ENCODE peak calls at places on chromosomes 7 and 10, in seven cellular contexts. I, R, B, D, H, F and Z are unnamed samples.

GRCh38 chr7:51235593-51236313 is 80.9 kb downstream of the COBL start:
- DNase-seq in I (no peak), R (no peak), B (no peak), D (no peak), H (no peak), F (no peak), Z (no peak)

GRCh38 chr10:6173203-6173602 is 29.5 kb upstream of the PFKFB3 start:
- DNase-seq in I (no peak), R (no peak), B (peak), D (peak), H (no peak), F (no peak), Z (peak)

GRCh38 chr7:13489386-13489785 is 500.1 kb downstream of the ETV1 start:
- DNase-seq in I (no peak), R (no peak), B (no peak), D (no peak), H (no peak), F (no peak), Z (no peak)

GRCh38 chr7:133504825-133505224 is 251.9 kb downstream of the EXOC4 start:
- DNase-seq in I (no peak), R (no peak), B (no peak), D (no peak), H (no peak), F (no peak), Z (no peak)

GRCh38 chr7:22700559-22701002 is 26.4 kb upstream of the IL6 start:
- DNase-seq in I (no peak), R (no peak), B (no peak), D (no peak), H (no peak), F (no peak), Z (no peak)

GRCh38 chr7:134018321-134018720 is 108.8 kb upstream of the LRGUK start:
- DNase-seq in I (no peak), R (no peak), B (no peak), D (no peak), H (no peak), F (no peak), Z (no peak)

GRCh38 chr7:51005074-51005473 is 222.4 kb upstream of the GRB10 start:
- DNase-seq in I (no peak), R (no peak), B (no peak), D (no peak), H (no peak), F (no peak), Z (no peak)

GRCh38 chr10:93542358-93542791 is 24.1 kb upstream of the FFAR4 start:
- DNase-seq in I (no peak), R (peak), B (peak), D (no peak), H (no peak), F (no peak), Z (no peak)

GRCh38 chr10:97868134-97868685 is 18.6 kb downstream of the GOLGA7B start:
- DNase-seq in I (no peak), R (no peak), B (no peak), D (no peak), H (no peak), F (no peak), Z (no peak)

GRCh38 chr10:121667948-121668335 is 69.7 kb upstream of the FGFR2 start:
- DNase-seq in I (no peak), R (no peak), B (no peak), D (no peak), H (no peak), F (no peak), Z (no peak)

GRCh38 chr10:92241158-92241500 is 49.7 kb downstream of the CPEB3 start:
- DNase-seq in I (no peak), R (peak), B (peak), D (peak), H (no peak), F (no peak), Z (no peak)

GRCh38 chr10:95289003-95289920 is 1.5 kb downstream of the PDLIM1 start:
- DNase-seq in I (no peak), R (no peak), B (peak), D (no peak), H (no peak), F (no peak), Z (peak)

GRCh38 chr7:35584990-35585389 is 109.9 kb downstream of the HERPUD2 start:
- DNase-seq in I (no peak), R (no peak), B (no peak), D (no peak), H (no peak), F (no peak), Z (no peak)

GRCh38 chr7:3076163-3076562 is 32.5 kb upstream of the CARD11 start:
- DNase-seq in I (no peak), R (no peak), B (no peak), D (no peak), H (no peak), F (no peak), Z (no peak)

GRCh38 chr7:94514140-94514889 is 4.7 kb downstream of the CASD1 start:
- DNase-seq in I (no peak), R (no peak), B (no peak), D (no peak), H (no peak), F (no peak), Z (no peak)

GRCh38 chr10:132403511-132404168 is 6.6 kb downstream of the PWWP2B start:
- DNase-seq in I (no peak), R (no peak), B (no peak), D (no peak), H (no peak), F (no peak), Z (peak)
- TF ChIP-seq JUND in I (no peak), R (no peak), B (no peak), D (no peak), H (no peak), F (no peak), Z (no peak)

GRCh38 chr10:79490400-79491081 is 21.8 kb upstream of the EIF5AL1 start:
- DNase-seq in I (no peak), R (no peak), B (peak), D (no peak), H (no peak), F (no peak), Z (no peak)
- TF ChIP-seq JUND in I (no peak), R (no peak), B (no peak), D (no peak), H (no peak), F (no peak), Z (no peak)

DNA sequence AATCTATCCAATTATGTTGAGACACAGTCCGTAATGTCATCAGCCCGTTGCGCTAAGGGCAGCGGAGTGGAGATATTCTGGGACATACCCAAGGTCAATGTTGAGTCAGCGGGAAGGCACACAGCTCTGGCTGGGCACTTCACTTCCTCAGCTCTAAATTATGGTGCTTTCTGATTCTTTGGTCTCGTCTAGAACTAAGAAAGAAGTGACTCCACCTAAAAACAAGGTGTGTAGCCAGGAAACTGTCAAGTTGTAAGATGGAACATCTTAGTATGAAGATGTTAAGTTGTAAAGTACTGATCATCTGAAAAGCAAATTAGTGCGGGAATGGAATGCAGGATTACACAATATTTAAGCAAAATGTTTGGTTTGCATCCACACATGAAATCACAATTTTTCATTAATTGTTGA is 43.1 kb downstream of the BAIAP2L1 start:
- DNase-seq in I (no peak), R (no peak), B (no peak), D (peak), H (no peak), F (no peak), Z (no peak)
- TF ChIP-seq JUND in I (peak), R (no peak), B (no peak), D (no peak), H (no peak), F (no peak), Z (no peak)

GRCh38 chr10:12924911-12925310 is 76.6 kb downstream of the CCDC3 start:
- DNase-seq in I (no peak), R (no peak), B (no peak), D (no peak), H (no peak), F (no peak), Z (no peak)

GRCh38 chr10:12916587-12916986 is 84.9 kb downstream of the CCDC3 start:
- DNase-seq in I (no peak), R (no peak), B (no peak), D (no peak), H (no peak), F (no peak), Z (no peak)

GRCh38 chr10:12922117-12922900 is 79.2 kb downstream of the CCDC3 start:
- DNase-seq in I (no peak), R (no peak), B (no peak), D (no peak), H (no peak), F (no peak), Z (no peak)

GRCh38 chr10:12919574-12919973 is 81.9 kb downstream of the CCDC3 start:
- DNase-seq in I (no peak), R (no peak), B (no peak), D (no peak), H (no peak), F (no peak), Z (no peak)

DNA sequence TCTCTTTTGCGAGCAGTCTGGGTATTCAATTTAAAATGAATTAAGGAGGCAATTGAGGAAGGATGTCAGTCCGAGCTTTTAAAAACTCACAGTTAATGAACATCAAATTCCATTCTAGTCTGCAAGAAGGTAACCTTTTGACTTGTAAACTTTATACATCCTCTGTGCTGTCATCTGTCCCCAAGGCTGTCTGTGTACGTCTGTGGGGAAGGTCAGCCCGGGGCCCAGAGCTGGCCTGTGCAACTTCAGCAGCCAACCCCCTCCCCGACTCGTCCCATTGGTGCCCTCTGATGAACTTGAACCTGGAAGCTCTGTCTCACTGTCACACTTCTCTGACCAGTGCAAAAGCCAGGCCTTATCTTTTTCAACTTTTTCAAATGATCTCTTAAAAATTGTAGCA is 80.3 kb downstream of the CCDC3 start:
- DNase-seq in I (no peak), R (no peak), B (no peak), D (no peak), H (no peak), F (no peak), Z (no peak)
- TF ChIP-seq JUND in I (no peak), R (no peak), B (no peak), D (no peak), H (no peak), F (no peak), Z (no peak)

DNA sequence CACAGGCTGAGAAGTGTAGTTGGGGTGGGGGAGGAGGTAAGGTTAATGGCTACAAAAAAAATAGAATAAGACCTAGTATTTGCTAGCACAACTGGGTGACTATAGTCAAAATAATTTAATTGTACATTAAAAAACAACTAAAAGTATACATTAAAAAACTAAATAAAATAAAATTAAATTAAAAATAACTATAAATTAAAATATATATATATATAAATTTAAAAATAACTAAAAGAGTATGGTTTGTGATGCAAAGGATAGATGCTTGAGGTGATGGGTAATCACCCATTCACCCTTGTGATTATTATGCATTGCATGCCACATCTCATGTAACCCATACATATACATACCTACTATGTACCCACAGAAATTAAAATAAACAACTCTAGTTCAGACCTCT is 762.5 kb downstream of the SORCS1 start:
- DNase-seq in I (no peak), R (no peak), B (no peak), D (no peak), H (no peak), F (no peak), Z (no peak)
- TF ChIP-seq JUND in I (no peak), R (no peak), B (no peak), D (no peak), H (no peak), F (no peak), Z (no peak)